ENCODE peak calls at places on chromosome 13, in seven cellular contexts. One of them, this sample, is unnamed.

GRCh38 chr13:113982296-113982661 is 8.4 kb upstream of the C13orf46 start:
- DNase-seq in endothelial cell of umbilical vein: no peak
- DNase-seq in astrocyte: no peak
- DNase-seq in fibroblast of lung: no peak
- DNase-seq in neural progenitor cell: no peak
- DNase-seq in HCT116: no peak
- DNase-seq in GM23338: no peak
- DNase-seq in this sample: no peak

GRCh38 chr13:23159587-23160240 is 21.1 kb upstream of the SGCG start:
- DNase-seq in endothelial cell of umbilical vein: no peak
- DNase-seq in astrocyte: no peak
- DNase-seq in fibroblast of lung: no peak
- DNase-seq in neural progenitor cell: peak; percentile 57
- DNase-seq in HCT116: no peak
- DNase-seq in GM23338: peak; percentile 69
- DNase-seq in this sample: peak; percentile 29

GRCh38 chr13:27088619-27089018 is 83.0 kb downstream of the USP12 start:
- DNase-seq in endothelial cell of umbilical vein: no peak
- DNase-seq in astrocyte: no peak
- DNase-seq in fibroblast of lung: no peak
- DNase-seq in neural progenitor cell: no peak
- DNase-seq in HCT116: no peak
- DNase-seq in GM23338: no peak
- DNase-seq in this sample: no peak

GRCh38 chr13:58247080-58247479 is 615.5 kb downstream of the PCDH17 start:
- DNase-seq in endothelial cell of umbilical vein: no peak
- DNase-seq in astrocyte: no peak
- DNase-seq in fibroblast of lung: no peak
- DNase-seq in neural progenitor cell: no peak
- DNase-seq in HCT116: no peak
- DNase-seq in GM23338: no peak
- DNase-seq in this sample: no peak

GRCh38 chr13:110912651-110913051 is 2.2 kb downstream of the ANKRD10 start:
- DNase-seq in endothelial cell of umbilical vein: peak; percentile 63
- DNase-seq in astrocyte: peak; percentile 82
- DNase-seq in fibroblast of lung: peak; percentile 73
- DNase-seq in neural progenitor cell: peak; percentile 43
- DNase-seq in HCT116: no peak
- DNase-seq in GM23338: no peak
- DNase-seq in this sample: peak; percentile 78

GRCh38 chr13:20161275-20161950 is 561 bp upstream of the GJA3 start:
- DNase-seq in endothelial cell of umbilical vein: no peak
- DNase-seq in astrocyte: no peak
- DNase-seq in fibroblast of lung: no peak
- DNase-seq in neural progenitor cell: peak; percentile 53
- DNase-seq in HCT116: no peak
- DNase-seq in GM23338: peak; percentile 50
- DNase-seq in this sample: peak; percentile 64

GRCh38 chr13:22703601-22704209 is 477.1 kb upstream of the SGCG start:
- DNase-seq in endothelial cell of umbilical vein: no peak
- DNase-seq in astrocyte: no peak
- DNase-seq in fibroblast of lung: peak; percentile 26
- DNase-seq in neural progenitor cell: no peak
- DNase-seq in HCT116: peak; percentile 40
- DNase-seq in GM23338: no peak
- DNase-seq in this sample: no peak

GRCh38 chr13:107765724-107766436 is 449.5 kb downstream of the LIG4 start:
- DNase-seq in endothelial cell of umbilical vein: peak; percentile 64
- DNase-seq in astrocyte: peak; percentile 57
- DNase-seq in fibroblast of lung: no peak
- DNase-seq in neural progenitor cell: no peak
- DNase-seq in HCT116: no peak
- DNase-seq in GM23338: no peak
- DNase-seq in this sample: peak; percentile 61

GRCh38 chr13:51066091-51066831 is 44.8 kb downstream of the C13orf42 start:
- DNase-seq in endothelial cell of umbilical vein: peak; percentile 57
- DNase-seq in astrocyte: peak; percentile 64
- DNase-seq in fibroblast of lung: no peak
- DNase-seq in neural progenitor cell: no peak
- DNase-seq in HCT116: no peak
- DNase-seq in GM23338: peak; percentile 25
- DNase-seq in this sample: peak; percentile 18

GRCh38 chr13:74871671-74872070 is 610.3 kb downstream of the TBC1D4 start:
- DNase-seq in endothelial cell of umbilical vein: peak; percentile 54
- DNase-seq in astrocyte: no peak
- DNase-seq in fibroblast of lung: no peak
- DNase-seq in neural progenitor cell: no peak
- DNase-seq in HCT116: no peak
- DNase-seq in GM23338: no peak
- DNase-seq in this sample: no peak

GRCh38 chr13:57470491-57470890 is 161.1 kb upstream of the PCDH17 start:
- DNase-seq in endothelial cell of umbilical vein: no peak
- DNase-seq in astrocyte: no peak
- DNase-seq in fibroblast of lung: peak; percentile 0
- DNase-seq in neural progenitor cell: no peak
- DNase-seq in HCT116: no peak
- DNase-seq in GM23338: no peak
- DNase-seq in this sample: no peak

GRCh38 chr13:41581884-41582547 is 124.7 kb downstream of the RGCC start:
- DNase-seq in endothelial cell of umbilical vein: no peak
- DNase-seq in astrocyte: peak; percentile 71
- DNase-seq in fibroblast of lung: no peak
- DNase-seq in neural progenitor cell: no peak
- DNase-seq in HCT116: no peak
- DNase-seq in GM23338: no peak
- DNase-seq in this sample: no peak

GRCh38 chr13:30659980-30660379 is 42.3 kb downstream of the USPL1 start:
- DNase-seq in endothelial cell of umbilical vein: no peak
- DNase-seq in astrocyte: no peak
- DNase-seq in fibroblast of lung: no peak
- DNase-seq in neural progenitor cell: no peak
- DNase-seq in HCT116: no peak
- DNase-seq in GM23338: peak; percentile 53
- DNase-seq in this sample: no peak

GRCh38 chr13:35879111-35879510 is 252.1 kb downstream of the DCLK1 start:
- DNase-seq in endothelial cell of umbilical vein: no peak
- DNase-seq in astrocyte: no peak
- DNase-seq in fibroblast of lung: no peak
- DNase-seq in neural progenitor cell: no peak
- DNase-seq in HCT116: no peak
- DNase-seq in GM23338: no peak
- DNase-seq in this sample: no peak

GRCh38 chr13:99477493-99477892 is 23.8 kb upstream of the TM9SF2 start:
- DNase-seq in endothelial cell of umbilical vein: no peak
- DNase-seq in astrocyte: no peak
- DNase-seq in fibroblast of lung: no peak
- DNase-seq in neural progenitor cell: no peak
- DNase-seq in HCT116: no peak
- DNase-seq in GM23338: peak; percentile 20
- DNase-seq in this sample: no peak

GRCh38 chr13:106446011-106446410 is 89.5 kb downstream of the EFNB2 start:
- DNase-seq in endothelial cell of umbilical vein: no peak
- DNase-seq in astrocyte: peak; percentile 78
- DNase-seq in fibroblast of lung: no peak
- DNase-seq in neural progenitor cell: peak; percentile 30
- DNase-seq in HCT116: no peak
- DNase-seq in GM23338: no peak
- DNase-seq in this sample: peak; percentile 35

GRCh38 chr13:30113531-30113930 is 193.8 kb downstream of the KATNAL1 start:
- DNase-seq in endothelial cell of umbilical vein: no peak
- DNase-seq in astrocyte: no peak
- DNase-seq in fibroblast of lung: no peak
- DNase-seq in neural progenitor cell: no peak
- DNase-seq in HCT116: no peak
- DNase-seq in GM23338: no peak
- DNase-seq in this sample: peak; percentile 39

GRCh38 chr13:41313659-41314197 is 2.7 kb downstream of the NAA16 start:
- DNase-seq in endothelial cell of umbilical vein: no peak
- DNase-seq in astrocyte: no peak
- DNase-seq in fibroblast of lung: no peak
- DNase-seq in neural progenitor cell: no peak
- DNase-seq in HCT116: no peak
- DNase-seq in GM23338: no peak
- DNase-seq in this sample: no peak

GRCh38 chr13:72129117-72129516 is 262.1 kb upstream of the DACH1 start:
- DNase-seq in endothelial cell of umbilical vein: no peak
- DNase-seq in astrocyte: no peak
- DNase-seq in fibroblast of lung: no peak
- DNase-seq in neural progenitor cell: no peak
- DNase-seq in HCT116: no peak
- DNase-seq in GM23338: no peak
- DNase-seq in this sample: no peak

GRCh38 chr13:85469320-85469719 is 329.9 kb downstream of the SLITRK6 start:
- DNase-seq in endothelial cell of umbilical vein: no peak
- DNase-seq in astrocyte: no peak
- DNase-seq in fibroblast of lung: no peak
- DNase-seq in neural progenitor cell: no peak
- DNase-seq in HCT116: no peak
- DNase-seq in GM23338: no peak
- DNase-seq in this sample: no peak

GRCh38 chr13:30796132-30796832 is 60.9 kb downstream of the ALOX5AP start:
- DNase-seq in endothelial cell of umbilical vein: peak; percentile 29
- DNase-seq in astrocyte: peak; percentile 72
- DNase-seq in fibroblast of lung: peak; percentile 59
- DNase-seq in neural progenitor cell: no peak
- DNase-seq in HCT116: no peak
- DNase-seq in GM23338: no peak
- DNase-seq in this sample: peak; percentile 78

GRCh38 chr13:30581582-30581981 is 36.1 kb upstream of the USPL1 start:
- DNase-seq in endothelial cell of umbilical vein: peak; percentile 32
- DNase-seq in astrocyte: no peak
- DNase-seq in fibroblast of lung: peak; percentile 39
- DNase-seq in neural progenitor cell: peak; percentile 49
- DNase-seq in HCT116: peak; percentile 29
- DNase-seq in GM23338: peak; percentile 69
- DNase-seq in this sample: peak; percentile 43

GRCh38 chr13:53445682-53446081 is 417.1 kb downstream of the OLFM4 start:
- DNase-seq in endothelial cell of umbilical vein: no peak
- DNase-seq in astrocyte: no peak
- DNase-seq in fibroblast of lung: no peak
- DNase-seq in neural progenitor cell: no peak
- DNase-seq in HCT116: no peak
- DNase-seq in GM23338: no peak
- DNase-seq in this sample: no peak

DNA sequence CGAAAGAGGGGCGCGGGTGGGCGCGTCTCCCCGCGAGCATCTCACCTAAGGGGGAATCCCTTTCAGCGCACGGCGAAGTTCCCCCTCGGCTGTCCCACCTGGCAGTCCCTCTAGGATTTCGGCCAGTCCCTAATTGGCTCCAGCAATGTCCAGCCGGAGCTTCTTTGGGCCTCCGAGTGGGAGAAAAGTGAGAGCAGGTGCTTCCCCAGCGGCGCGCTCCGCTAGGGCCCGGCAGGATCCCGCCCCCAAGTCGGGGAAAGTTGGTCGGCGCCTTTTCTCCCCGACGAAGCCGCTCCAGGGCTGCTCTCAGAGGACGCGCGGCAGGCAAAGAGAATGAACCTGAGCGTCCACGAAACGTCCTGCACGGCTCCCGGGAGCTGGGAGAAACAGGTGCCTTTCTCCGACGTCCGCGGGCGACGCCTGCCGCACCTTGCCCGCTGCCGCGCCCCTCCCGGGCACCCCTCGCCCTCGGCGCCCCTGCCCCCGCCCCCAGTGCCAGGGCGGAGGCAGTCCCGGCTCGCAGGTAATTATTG is 366 bp upstream of the KL start:
- DNase-seq in endothelial cell of umbilical vein: no peak
- DNase-seq in astrocyte: no peak
- DNase-seq in fibroblast of lung: no peak
- DNase-seq in neural progenitor cell: peak; percentile 45
- DNase-seq in HCT116: no peak
- DNase-seq in GM23338: peak; percentile 58
- DNase-seq in this sample: peak; percentile 8
- TF ChIP-seq EZH2 in endothelial cell of umbilical vein: peak; percentile 72
- TF ChIP-seq EZH2 in astrocyte: peak; percentile 64
- TF ChIP-seq EZH2 in fibroblast of lung: peak; percentile 85
- TF ChIP-seq EZH2 in neural progenitor cell: peak; percentile 89
- TF ChIP-seq EZH2 in HCT116: no peak
- TF ChIP-seq EZH2 in GM23338: peak; percentile 44
- TF ChIP-seq EZH2 in this sample: no peak

GRCh38 chr13:79880820-79881219 is 399.9 kb downstream of the NDFIP2 start:
- DNase-seq in endothelial cell of umbilical vein: no peak
- DNase-seq in astrocyte: no peak
- DNase-seq in fibroblast of lung: no peak
- DNase-seq in neural progenitor cell: no peak
- DNase-seq in HCT116: no peak
- DNase-seq in GM23338: no peak
- DNase-seq in this sample: no peak
- H3K4me1 ChIP-seq in endothelial cell of umbilical vein: no peaks in the 10 kb centered on the region
- H3K4me1 ChIP-seq in astrocyte: no peaks in the 10 kb centered on the region
- H3K4me1 ChIP-seq in fibroblast of lung: no peaks in the 10 kb centered on the region
- H3K4me1 ChIP-seq in neural progenitor cell: peaks cover 15% of the 10 kb centered on the region
- H3K4me1 ChIP-seq in HCT116: no peaks in the 10 kb centered on the region
- H3K4me1 ChIP-seq in GM23338: no peaks in the 10 kb centered on the region
- H3K4me1 ChIP-seq in this sample: no peaks in the 10 kb centered on the region

DNA sequence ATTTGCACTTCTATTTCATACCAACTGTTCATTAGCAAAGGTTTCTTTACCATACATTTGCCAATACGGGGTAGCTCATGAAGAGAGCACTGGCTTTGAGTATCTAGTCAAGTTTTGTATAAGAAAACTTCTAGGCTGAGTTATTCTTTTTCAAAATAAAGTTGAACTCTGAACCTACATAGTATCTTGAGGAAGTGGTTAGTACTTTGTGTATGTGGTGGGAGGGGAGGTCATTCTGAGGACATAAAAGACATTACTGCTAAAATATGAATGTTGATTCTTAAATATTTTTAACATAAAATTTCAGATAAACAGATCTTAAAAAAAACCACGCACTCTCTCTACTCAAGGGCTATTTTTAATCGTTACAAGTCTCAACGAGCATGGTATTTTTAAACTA is 117.8 kb upstream of the POSTN start:
- DNase-seq in endothelial cell of umbilical vein: peak; percentile 70
- DNase-seq in astrocyte: peak; percentile 59
- DNase-seq in fibroblast of lung: peak; percentile 89
- DNase-seq in neural progenitor cell: no peak
- DNase-seq in HCT116: no peak
- DNase-seq in GM23338: no peak
- DNase-seq in this sample: no peak
- TF ChIP-seq EZH2 in endothelial cell of umbilical vein: no peak
- TF ChIP-seq EZH2 in astrocyte: no peak
- TF ChIP-seq EZH2 in fibroblast of lung: no peak
- TF ChIP-seq EZH2 in neural progenitor cell: no peak
- TF ChIP-seq EZH2 in HCT116: no peak
- TF ChIP-seq EZH2 in GM23338: no peak
- TF ChIP-seq EZH2 in this sample: no peak

GRCh38 chr13:97278395-97279078 is 56.4 kb downstream of the MBNL2 start:
- DNase-seq in endothelial cell of umbilical vein: no peak
- DNase-seq in astrocyte: peak; percentile 39
- DNase-seq in fibroblast of lung: peak; percentile 67
- DNase-seq in neural progenitor cell: no peak
- DNase-seq in HCT116: no peak
- DNase-seq in GM23338: no peak
- DNase-seq in this sample: peak; percentile 81
- H3K4me1 ChIP-seq in endothelial cell of umbilical vein: peaks cover 76% of the 10 kb centered on the region
- H3K4me1 ChIP-seq in astrocyte: peaks cover 65% of the 10 kb centered on the region
- H3K4me1 ChIP-seq in fibroblast of lung: peaks cover 17% of the 10 kb centered on the region
- H3K4me1 ChIP-seq in neural progenitor cell: no peaks in the 10 kb centered on the region
- H3K4me1 ChIP-seq in HCT116: peaks cover 99% of the 10 kb centered on the region
- H3K4me1 ChIP-seq in GM23338: no peaks in the 10 kb centered on the region
- H3K4me1 ChIP-seq in this sample: peaks cover 87% of the 10 kb centered on the region

This sample was measured in GM23248.